ENCODE peak calls at places on chromosomes 7 and 10, in seven cellular contexts. C is right cardiac atrium, M is dorsolateral prefrontal cortex, E is GM13977, W is brain microvascular endothelial cell, G is M059J, H is NCI-H345. K is an unnamed sample.

GRCh38 chr7:38127216-38128207 is 50.5 kb upstream of the STARD3NL start:
- DNase-seq in C (no peak), M (no peak), E (peak; percentile 11), W (no peak), G (no peak), H (no peak), K (no peak)

GRCh38 chr10:35218339-35218955 is 91.8 kb downstream of the CREM start:
- DNase-seq in C (peak; percentile 85), M (peak; percentile 74), E (peak; percentile 77), W (peak; percentile 89), G (peak; percentile 73), H (peak; percentile 79), K (peak; percentile 71)

GRCh38 chr7:519429-519973 is at the start of gene PDGFA:
- DNase-seq in C (peak; percentile 86), M (no peak), E (peak; percentile 72), W (no peak), G (peak; percentile 49), H (peak; percentile 48), K (peak; percentile 80)

GRCh38 chr10:87931836-87932230 is 68.4 kb downstream of the PTEN start:
- DNase-seq in C (no peak), M (no peak), E (no peak), W (no peak), G (peak; percentile 47), H (no peak), K (peak; percentile 3)

GRCh38 chr10:97058521-97058920 is 127.2 kb downstream of the SLIT1 start:
- DNase-seq in C (no peak), M (peak; percentile 75), E (no peak), W (no peak), G (no peak), H (no peak), K (no peak)

GRCh38 chr7:101179780-101180755 is at the start of gene NAT16:
- DNase-seq in C (no peak), M (no peak), E (no peak), W (no peak), G (no peak), H (no peak), K (no peak)

GRCh38 chr10:75568721-75569120 is 137.3 kb downstream of the LRMDA start:
- DNase-seq in C (no peak), M (no peak), E (no peak), W (no peak), G (no peak), H (no peak), K (no peak)

GRCh38 chr10:119284679-119285096 is 77.3 kb downstream of the GRK5 start:
- DNase-seq in C (peak; percentile 85), M (no peak), E (no peak), W (no peak), G (no peak), H (no peak), K (no peak)

GRCh38 chr7:30146127-30146612 is 11.4 kb downstream of the MTURN start:
- DNase-seq in C (peak; percentile 65), M (peak; percentile 73), E (no peak), W (peak; percentile 56), G (no peak), H (peak; percentile 87), K (peak; percentile 61)

GRCh38 chr10:20313665-20314064 is 497.4 kb downstream of the PLXDC2 start:
- DNase-seq in C (no peak), M (no peak), E (no peak), W (no peak), G (no peak), H (no peak), K (no peak)

K was measured in Daoy.